ENCODE peak calls at places on chromosomes 2 and 18, in seven cellular contexts. One of them, this sample, is unnamed.

GRCh38 chr2:43086451-43087221 is 139.8 kb downstream of the ZFP36L2 start:
- DNase-seq in cardiac fibroblast: peak
- DNase-seq in activated T-cell treated with anti-CD3 and anti-CD28 coated beads, Interleukin-2, amount 50 U/mL, for 1 hour: no peak
- DNase-seq in body of pancreas: peak
- DNase-seq in left ventricle myocardium inferior: peak
- DNase-seq in activated CD4-positive, alpha-beta T cell treated with anti-CD3 and anti-CD28 coated beads, Interleukin-2, amount 50 U/mL, for 1 hour: no peak
- DNase-seq in AG04449: peak
- DNase-seq in this sample: no peak

GRCh38 chr2:18117592-18117991 is 239.1 kb downstream of the KCNS3 start:
- DNase-seq in cardiac fibroblast: peak
- DNase-seq in activated T-cell treated with anti-CD3 and anti-CD28 coated beads, Interleukin-2, amount 50 U/mL, for 1 hour: no peak
- DNase-seq in body of pancreas: peak
- DNase-seq in left ventricle myocardium inferior: no peak
- DNase-seq in activated CD4-positive, alpha-beta T cell treated with anti-CD3 and anti-CD28 coated beads, Interleukin-2, amount 50 U/mL, for 1 hour: no peak
- DNase-seq in AG04449: no peak
- DNase-seq in this sample: peak

GRCh38 chr2:11127791-11128190 is 27.5 kb upstream of the SLC66A3 start:
- DNase-seq in cardiac fibroblast: no peak
- DNase-seq in activated T-cell treated with anti-CD3 and anti-CD28 coated beads, Interleukin-2, amount 50 U/mL, for 1 hour: no peak
- DNase-seq in body of pancreas: no peak
- DNase-seq in left ventricle myocardium inferior: no peak
- DNase-seq in activated CD4-positive, alpha-beta T cell treated with anti-CD3 and anti-CD28 coated beads, Interleukin-2, amount 50 U/mL, for 1 hour: no peak
- DNase-seq in AG04449: no peak
- DNase-seq in this sample: no peak

GRCh38 chr2:144402282-144402681 is 117.6 kb downstream of the ZEB2 start:
- DNase-seq in cardiac fibroblast: no peak
- DNase-seq in activated T-cell treated with anti-CD3 and anti-CD28 coated beads, Interleukin-2, amount 50 U/mL, for 1 hour: no peak
- DNase-seq in body of pancreas: no peak
- DNase-seq in left ventricle myocardium inferior: peak
- DNase-seq in activated CD4-positive, alpha-beta T cell treated with anti-CD3 and anti-CD28 coated beads, Interleukin-2, amount 50 U/mL, for 1 hour: no peak
- DNase-seq in AG04449: no peak
- DNase-seq in this sample: no peak

GRCh38 chr2:11953258-11953657 is 206.8 kb downstream of the LPIN1 start:
- DNase-seq in cardiac fibroblast: no peak
- DNase-seq in activated T-cell treated with anti-CD3 and anti-CD28 coated beads, Interleukin-2, amount 50 U/mL, for 1 hour: no peak
- DNase-seq in body of pancreas: no peak
- DNase-seq in left ventricle myocardium inferior: no peak
- DNase-seq in activated CD4-positive, alpha-beta T cell treated with anti-CD3 and anti-CD28 coated beads, Interleukin-2, amount 50 U/mL, for 1 hour: no peak
- DNase-seq in AG04449: no peak
- DNase-seq in this sample: no peak

GRCh38 chr2:219954331-219954730 is 326.9 kb downstream of the SLC4A3 start:
- DNase-seq in cardiac fibroblast: no peak
- DNase-seq in activated T-cell treated with anti-CD3 and anti-CD28 coated beads, Interleukin-2, amount 50 U/mL, for 1 hour: no peak
- DNase-seq in body of pancreas: no peak
- DNase-seq in left ventricle myocardium inferior: no peak
- DNase-seq in activated CD4-positive, alpha-beta T cell treated with anti-CD3 and anti-CD28 coated beads, Interleukin-2, amount 50 U/mL, for 1 hour: no peak
- DNase-seq in AG04449: no peak
- DNase-seq in this sample: no peak

GRCh38 chr18:37484893-37485834 is 80.4 kb downstream of the CELF4 start:
- DNase-seq in cardiac fibroblast: peak
- DNase-seq in activated T-cell treated with anti-CD3 and anti-CD28 coated beads, Interleukin-2, amount 50 U/mL, for 1 hour: no peak
- DNase-seq in body of pancreas: peak
- DNase-seq in left ventricle myocardium inferior: no peak
- DNase-seq in activated CD4-positive, alpha-beta T cell treated with anti-CD3 and anti-CD28 coated beads, Interleukin-2, amount 50 U/mL, for 1 hour: no peak
- DNase-seq in AG04449: no peak
- DNase-seq in this sample: peak

GRCh38 chr18:44943201-44943881 is 262.7 kb downstream of the SETBP1 start:
- DNase-seq in cardiac fibroblast: peak
- DNase-seq in activated T-cell treated with anti-CD3 and anti-CD28 coated beads, Interleukin-2, amount 50 U/mL, for 1 hour: no peak
- DNase-seq in body of pancreas: peak
- DNase-seq in left ventricle myocardium inferior: no peak
- DNase-seq in activated CD4-positive, alpha-beta T cell treated with anti-CD3 and anti-CD28 coated beads, Interleukin-2, amount 50 U/mL, for 1 hour: no peak
- DNase-seq in AG04449: peak
- DNase-seq in this sample: no peak

GRCh38 chr2:21939961-21940360 is 816.2 kb downstream of the TDRD15 start:
- DNase-seq in cardiac fibroblast: no peak
- DNase-seq in activated T-cell treated with anti-CD3 and anti-CD28 coated beads, Interleukin-2, amount 50 U/mL, for 1 hour: no peak
- DNase-seq in body of pancreas: no peak
- DNase-seq in left ventricle myocardium inferior: no peak
- DNase-seq in activated CD4-positive, alpha-beta T cell treated with anti-CD3 and anti-CD28 coated beads, Interleukin-2, amount 50 U/mL, for 1 hour: no peak
- DNase-seq in AG04449: no peak
- DNase-seq in this sample: no peak

GRCh38 chr2:233700028-233700635 is 7.4 kb downstream of the UGT1A6 start:
- DNase-seq in cardiac fibroblast: peak
- DNase-seq in activated T-cell treated with anti-CD3 and anti-CD28 coated beads, Interleukin-2, amount 50 U/mL, for 1 hour: no peak
- DNase-seq in body of pancreas: peak
- DNase-seq in left ventricle myocardium inferior: no peak
- DNase-seq in activated CD4-positive, alpha-beta T cell treated with anti-CD3 and anti-CD28 coated beads, Interleukin-2, amount 50 U/mL, for 1 hour: no peak
- DNase-seq in AG04449: no peak
- DNase-seq in this sample: no peak

GRCh38 chr2:185137700-185138099 is 539.4 kb downstream of the ZNF804A start:
- DNase-seq in cardiac fibroblast: no peak
- DNase-seq in activated T-cell treated with anti-CD3 and anti-CD28 coated beads, Interleukin-2, amount 50 U/mL, for 1 hour: no peak
- DNase-seq in body of pancreas: no peak
- DNase-seq in left ventricle myocardium inferior: no peak
- DNase-seq in activated CD4-positive, alpha-beta T cell treated with anti-CD3 and anti-CD28 coated beads, Interleukin-2, amount 50 U/mL, for 1 hour: no peak
- DNase-seq in AG04449: no peak
- DNase-seq in this sample: no peak

GRCh38 chr2:38352336-38352735 is 24.7 kb downstream of the ATL2 start:
- DNase-seq in cardiac fibroblast: no peak
- DNase-seq in activated T-cell treated with anti-CD3 and anti-CD28 coated beads, Interleukin-2, amount 50 U/mL, for 1 hour: no peak
- DNase-seq in body of pancreas: no peak
- DNase-seq in left ventricle myocardium inferior: no peak
- DNase-seq in activated CD4-positive, alpha-beta T cell treated with anti-CD3 and anti-CD28 coated beads, Interleukin-2, amount 50 U/mL, for 1 hour: no peak
- DNase-seq in AG04449: no peak
- DNase-seq in this sample: no peak

GRCh38 chr18:62880673-62881364 is 165.5 kb downstream of the PHLPP1 start:
- DNase-seq in cardiac fibroblast: no peak
- DNase-seq in activated T-cell treated with anti-CD3 and anti-CD28 coated beads, Interleukin-2, amount 50 U/mL, for 1 hour: no peak
- DNase-seq in body of pancreas: no peak
- DNase-seq in left ventricle myocardium inferior: no peak
- DNase-seq in activated CD4-positive, alpha-beta T cell treated with anti-CD3 and anti-CD28 coated beads, Interleukin-2, amount 50 U/mL, for 1 hour: no peak
- DNase-seq in AG04449: no peak
- DNase-seq in this sample: no peak

GRCh38 chr2:237904806-237905599 is 45.6 kb downstream of the RAMP1 start:
- DNase-seq in cardiac fibroblast: peak
- DNase-seq in activated T-cell treated with anti-CD3 and anti-CD28 coated beads, Interleukin-2, amount 50 U/mL, for 1 hour: no peak
- DNase-seq in body of pancreas: peak
- DNase-seq in left ventricle myocardium inferior: peak
- DNase-seq in activated CD4-positive, alpha-beta T cell treated with anti-CD3 and anti-CD28 coated beads, Interleukin-2, amount 50 U/mL, for 1 hour: no peak
- DNase-seq in AG04449: peak
- DNase-seq in this sample: no peak

GRCh38 chr18:56952026-56952425 is 194.9 kb upstream of the BOD1L2 start:
- DNase-seq in cardiac fibroblast: no peak
- DNase-seq in activated T-cell treated with anti-CD3 and anti-CD28 coated beads, Interleukin-2, amount 50 U/mL, for 1 hour: no peak
- DNase-seq in body of pancreas: no peak
- DNase-seq in left ventricle myocardium inferior: no peak
- DNase-seq in activated CD4-positive, alpha-beta T cell treated with anti-CD3 and anti-CD28 coated beads, Interleukin-2, amount 50 U/mL, for 1 hour: no peak
- DNase-seq in AG04449: no peak
- DNase-seq in this sample: no peak

GRCh38 chr2:121501554-121501953 is 29.1 kb upstream of the RNU4ATAC start:
- DNase-seq in cardiac fibroblast: no peak
- DNase-seq in activated T-cell treated with anti-CD3 and anti-CD28 coated beads, Interleukin-2, amount 50 U/mL, for 1 hour: no peak
- DNase-seq in body of pancreas: no peak
- DNase-seq in left ventricle myocardium inferior: no peak
- DNase-seq in activated CD4-positive, alpha-beta T cell treated with anti-CD3 and anti-CD28 coated beads, Interleukin-2, amount 50 U/mL, for 1 hour: no peak
- DNase-seq in AG04449: no peak
- DNase-seq in this sample: no peak

GRCh38 chr18:9665311-9665710 is 42.8 kb upstream of the RAB31 start:
- DNase-seq in cardiac fibroblast: no peak
- DNase-seq in activated T-cell treated with anti-CD3 and anti-CD28 coated beads, Interleukin-2, amount 50 U/mL, for 1 hour: no peak
- DNase-seq in body of pancreas: no peak
- DNase-seq in left ventricle myocardium inferior: no peak
- DNase-seq in activated CD4-positive, alpha-beta T cell treated with anti-CD3 and anti-CD28 coated beads, Interleukin-2, amount 50 U/mL, for 1 hour: no peak
- DNase-seq in AG04449: no peak
- DNase-seq in this sample: no peak

GRCh38 chr2:234981197-234982095 is 29.6 kb downstream of the SH3BP4 start:
- DNase-seq in cardiac fibroblast: peak
- DNase-seq in activated T-cell treated with anti-CD3 and anti-CD28 coated beads, Interleukin-2, amount 50 U/mL, for 1 hour: no peak
- DNase-seq in body of pancreas: peak
- DNase-seq in left ventricle myocardium inferior: peak
- DNase-seq in activated CD4-positive, alpha-beta T cell treated with anti-CD3 and anti-CD28 coated beads, Interleukin-2, amount 50 U/mL, for 1 hour: no peak
- DNase-seq in AG04449: peak
- DNase-seq in this sample: no peak

GRCh38 chr18:39772155-39772919 is 2182.7 kb upstream of the PIK3C3 start:
- DNase-seq in cardiac fibroblast: peak
- DNase-seq in activated T-cell treated with anti-CD3 and anti-CD28 coated beads, Interleukin-2, amount 50 U/mL, for 1 hour: no peak
- DNase-seq in body of pancreas: no peak
- DNase-seq in left ventricle myocardium inferior: no peak
- DNase-seq in activated CD4-positive, alpha-beta T cell treated with anti-CD3 and anti-CD28 coated beads, Interleukin-2, amount 50 U/mL, for 1 hour: no peak
- DNase-seq in AG04449: no peak
- DNase-seq in this sample: no peak

GRCh38 chr2:209519911-209520310 is 96.1 kb downstream of the MAP2 start:
- DNase-seq in cardiac fibroblast: no peak
- DNase-seq in activated T-cell treated with anti-CD3 and anti-CD28 coated beads, Interleukin-2, amount 50 U/mL, for 1 hour: no peak
- DNase-seq in body of pancreas: no peak
- DNase-seq in left ventricle myocardium inferior: no peak
- DNase-seq in activated CD4-positive, alpha-beta T cell treated with anti-CD3 and anti-CD28 coated beads, Interleukin-2, amount 50 U/mL, for 1 hour: no peak
- DNase-seq in AG04449: no peak
- DNase-seq in this sample: no peak

GRCh38 chr2:162092656-162093556 is 18.9 kb upstream of the DPP4 start:
- DNase-seq in cardiac fibroblast: peak
- DNase-seq in activated T-cell treated with anti-CD3 and anti-CD28 coated beads, Interleukin-2, amount 50 U/mL, for 1 hour: no peak
- DNase-seq in body of pancreas: peak
- DNase-seq in left ventricle myocardium inferior: peak
- DNase-seq in activated CD4-positive, alpha-beta T cell treated with anti-CD3 and anti-CD28 coated beads, Interleukin-2, amount 50 U/mL, for 1 hour: no peak
- DNase-seq in AG04449: peak
- DNase-seq in this sample: no peak

GRCh38 chr18:23888880-23889279 is 125.7 kb upstream of the TTC39C start:
- DNase-seq in cardiac fibroblast: no peak
- DNase-seq in activated T-cell treated with anti-CD3 and anti-CD28 coated beads, Interleukin-2, amount 50 U/mL, for 1 hour: no peak
- DNase-seq in body of pancreas: no peak
- DNase-seq in left ventricle myocardium inferior: no peak
- DNase-seq in activated CD4-positive, alpha-beta T cell treated with anti-CD3 and anti-CD28 coated beads, Interleukin-2, amount 50 U/mL, for 1 hour: no peak
- DNase-seq in AG04449: no peak
- DNase-seq in this sample: no peak

GRCh38 chr2:74708883-74709282 is 54.8 kb downstream of the SEMA4F start:
- DNase-seq in cardiac fibroblast: peak
- DNase-seq in activated T-cell treated with anti-CD3 and anti-CD28 coated beads, Interleukin-2, amount 50 U/mL, for 1 hour: no peak
- DNase-seq in body of pancreas: no peak
- DNase-seq in left ventricle myocardium inferior: no peak
- DNase-seq in activated CD4-positive, alpha-beta T cell treated with anti-CD3 and anti-CD28 coated beads, Interleukin-2, amount 50 U/mL, for 1 hour: no peak
- DNase-seq in AG04449: no peak
- DNase-seq in this sample: no peak

GRCh38 chr2:222364280-222364895 is 60.0 kb upstream of the SGPP2 start:
- DNase-seq in cardiac fibroblast: peak
- DNase-seq in activated T-cell treated with anti-CD3 and anti-CD28 coated beads, Interleukin-2, amount 50 U/mL, for 1 hour: no peak
- DNase-seq in body of pancreas: no peak
- DNase-seq in left ventricle myocardium inferior: no peak
- DNase-seq in activated CD4-positive, alpha-beta T cell treated with anti-CD3 and anti-CD28 coated beads, Interleukin-2, amount 50 U/mL, for 1 hour: no peak
- DNase-seq in AG04449: no peak
- DNase-seq in this sample: no peak

GRCh38 chr2:5758346-5758745 is 66.2 kb downstream of the SOX11 start:
- DNase-seq in cardiac fibroblast: no peak
- DNase-seq in activated T-cell treated with anti-CD3 and anti-CD28 coated beads, Interleukin-2, amount 50 U/mL, for 1 hour: no peak
- DNase-seq in body of pancreas: no peak
- DNase-seq in left ventricle myocardium inferior: no peak
- DNase-seq in activated CD4-positive, alpha-beta T cell treated with anti-CD3 and anti-CD28 coated beads, Interleukin-2, amount 50 U/mL, for 1 hour: no peak
- DNase-seq in AG04449: no peak
- DNase-seq in this sample: no peak

This sample was measured in GM10248.